ENCODE peak calls at places on chromosomes 6 and 20, in eight cellular contexts. One of them, this sample, is unnamed.

GRCh38 chr20:6228302-6228843 is 105.5 kb upstream of the FERMT1 start:
- DNase-seq in fibroblast of lung: no peak
- DNase-seq in fibroblast of gingiva: no peak
- DNase-seq in H7: no peak
- DNase-seq in activated gamma-delta T cell treated with Interleukin-2 at 50 U/mL for 16 hours: no peak
- DNase-seq in HCT116: no peak
- DNase-seq in psoas muscle: no peak
- DNase-seq in cardiac fibroblast: no peak
- DNase-seq in this sample: no peak

GRCh38 chr6:108106261-108106660 is 31.7 kb upstream of the OSTM1 start:
- DNase-seq in fibroblast of lung: no peak
- DNase-seq in fibroblast of gingiva: no peak
- DNase-seq in H7: peak; percentile 78
- DNase-seq in activated gamma-delta T cell treated with Interleukin-2 at 50 U/mL for 16 hours: no peak
- DNase-seq in HCT116: no peak
- DNase-seq in psoas muscle: no peak
- DNase-seq in cardiac fibroblast: no peak
- DNase-seq in this sample: no peak

GRCh38 chr6:21133902-21134301 is 459.6 kb upstream of the SOX4 start:
- DNase-seq in fibroblast of lung: no peak
- DNase-seq in fibroblast of gingiva: no peak
- DNase-seq in H7: no peak
- DNase-seq in activated gamma-delta T cell treated with Interleukin-2 at 50 U/mL for 16 hours: no peak
- DNase-seq in HCT116: no peak
- DNase-seq in psoas muscle: no peak
- DNase-seq in cardiac fibroblast: no peak
- DNase-seq in this sample: no peak

GRCh38 chr6:53335224-53335994 is 13.3 kb downstream of the ELOVL5 start:
- DNase-seq in fibroblast of lung: no peak
- DNase-seq in fibroblast of gingiva: no peak
- DNase-seq in H7: no peak
- DNase-seq in activated gamma-delta T cell treated with Interleukin-2 at 50 U/mL for 16 hours: peak; percentile 81
- DNase-seq in HCT116: no peak
- DNase-seq in psoas muscle: no peak
- DNase-seq in cardiac fibroblast: no peak
- DNase-seq in this sample: no peak

GRCh38 chr20:16222859-16223411 is 350.3 kb downstream of the KIF16B start:
- DNase-seq in fibroblast of lung: no peak
- DNase-seq in fibroblast of gingiva: no peak
- DNase-seq in H7: no peak
- DNase-seq in activated gamma-delta T cell treated with Interleukin-2 at 50 U/mL for 16 hours: no peak
- DNase-seq in HCT116: no peak
- DNase-seq in psoas muscle: no peak
- DNase-seq in cardiac fibroblast: no peak
- DNase-seq in this sample: no peak

GRCh38 chr20:1868856-1869255 is 26.4 kb upstream of the SIRPA start:
- DNase-seq in fibroblast of lung: peak; percentile 51
- DNase-seq in fibroblast of gingiva: no peak
- DNase-seq in H7: no peak
- DNase-seq in activated gamma-delta T cell treated with Interleukin-2 at 50 U/mL for 16 hours: no peak
- DNase-seq in HCT116: no peak
- DNase-seq in psoas muscle: no peak
- DNase-seq in cardiac fibroblast: peak; percentile 75
- DNase-seq in this sample: no peak

GRCh38 chr6:14144678-14145113 is 27.1 kb downstream of the CD83 start:
- DNase-seq in fibroblast of lung: peak; percentile 65
- DNase-seq in fibroblast of gingiva: peak; percentile 44
- DNase-seq in H7: peak; percentile 90
- DNase-seq in activated gamma-delta T cell treated with Interleukin-2 at 50 U/mL for 16 hours: peak; percentile 68
- DNase-seq in HCT116: peak; percentile 69
- DNase-seq in psoas muscle: peak; percentile 50
- DNase-seq in cardiac fibroblast: peak; percentile 69
- DNase-seq in this sample: peak; percentile 85

GRCh38 chr6:125994659-125995488 is 8.5 kb downstream of the TRMT11 start:
- DNase-seq in fibroblast of lung: no peak
- DNase-seq in fibroblast of gingiva: no peak
- DNase-seq in H7: no peak
- DNase-seq in activated gamma-delta T cell treated with Interleukin-2 at 50 U/mL for 16 hours: no peak
- DNase-seq in HCT116: no peak
- DNase-seq in psoas muscle: no peak
- DNase-seq in cardiac fibroblast: no peak
- DNase-seq in this sample: no peak

GRCh38 chr20:51327251-51327841 is 215.2 kb downstream of the NFATC2 start:
- DNase-seq in fibroblast of lung: peak; percentile 79
- DNase-seq in fibroblast of gingiva: peak; percentile 96
- DNase-seq in H7: no peak
- DNase-seq in activated gamma-delta T cell treated with Interleukin-2 at 50 U/mL for 16 hours: no peak
- DNase-seq in HCT116: no peak
- DNase-seq in psoas muscle: no peak
- DNase-seq in cardiac fibroblast: peak; percentile 53
- DNase-seq in this sample: peak; percentile 31